ENCODE peak calls at places on chromosomes 3 and 15, in eight cellular contexts. One of them, this sample, is unnamed.

GRCh38 chr3:195219351-195220045 is 51.5 kb downstream of the XXYLT1 start:
- DNase-seq in left ventricle myocardium inferior: no peak
- DNase-seq in transverse colon: no peak
- DNase-seq in A673: no peak
- DNase-seq in CD8-positive, alpha-beta memory T cell: no peak
- DNase-seq in HepG2: no peak
- DNase-seq in aorta: peak; percentile 39
- DNase-seq in tibial nerve: no peak
- DNase-seq in this sample: no peak

GRCh38 chr3:64195786-64196185 is 29.5 kb downstream of the PRICKLE2 start:
- DNase-seq in aorta: no peak
- DNase-seq in tibial nerve: no peak
- DNase-seq in CD8-positive, alpha-beta memory T cell: no peak
- DNase-seq in left ventricle myocardium inferior: no peak
- DNase-seq in transverse colon: no peak
- DNase-seq in HepG2: no peak
- DNase-seq in A673: peak; percentile 26
- DNase-seq in this sample: no peak

GRCh38 chr15:31217566-31218270 is 108.9 kb upstream of the KLF13 start:
- DNase-seq in A673: no peak
- DNase-seq in left ventricle myocardium inferior: no peak
- DNase-seq in transverse colon: peak; percentile 11
- DNase-seq in HepG2: no peak
- DNase-seq in tibial nerve: no peak
- DNase-seq in aorta: no peak
- DNase-seq in CD8-positive, alpha-beta memory T cell: no peak
- DNase-seq in this sample: no peak

GRCh38 chr3:105878061-105878460 is 9.2 kb upstream of the CBLB start:
- DNase-seq in transverse colon: no peak
- DNase-seq in left ventricle myocardium inferior: no peak
- DNase-seq in HepG2: no peak
- DNase-seq in A673: no peak
- DNase-seq in tibial nerve: no peak
- DNase-seq in CD8-positive, alpha-beta memory T cell: no peak
- DNase-seq in aorta: no peak
- DNase-seq in this sample: no peak

GRCh38 chr3:99499235-99499798 is 139.1 kb upstream of the COL8A1 start:
- DNase-seq in left ventricle myocardium inferior: no peak
- DNase-seq in aorta: no peak
- DNase-seq in transverse colon: no peak
- DNase-seq in tibial nerve: peak; percentile 49
- DNase-seq in HepG2: peak; percentile 6
- DNase-seq in A673: peak; percentile 72
- DNase-seq in CD8-positive, alpha-beta memory T cell: no peak
- DNase-seq in this sample: peak; percentile 6

GRCh38 chr3:14561051-14561634 is 21.0 kb upstream of the GRIP2 start:
- DNase-seq in transverse colon: no peak
- DNase-seq in CD8-positive, alpha-beta memory T cell: no peak
- DNase-seq in aorta: no peak
- DNase-seq in left ventricle myocardium inferior: no peak
- DNase-seq in A673: no peak
- DNase-seq in HepG2: no peak
- DNase-seq in tibial nerve: no peak
- DNase-seq in this sample: no peak

GRCh38 chr3:87503901-87504498 is 227.6 kb upstream of the POU1F1 start:
- DNase-seq in transverse colon: peak; percentile 9
- DNase-seq in left ventricle myocardium inferior: no peak
- DNase-seq in A673: peak; percentile 89
- DNase-seq in tibial nerve: no peak
- DNase-seq in HepG2: peak; percentile 60
- DNase-seq in CD8-positive, alpha-beta memory T cell: no peak
- DNase-seq in aorta: no peak
- DNase-seq in this sample: peak; percentile 57

GRCh38 chr3:38543602-38544001 is 47.5 kb downstream of the EXOG start:
- DNase-seq in tibial nerve: no peak
- DNase-seq in A673: no peak
- DNase-seq in HepG2: no peak
- DNase-seq in CD8-positive, alpha-beta memory T cell: no peak
- DNase-seq in aorta: no peak
- DNase-seq in transverse colon: no peak
- DNase-seq in left ventricle myocardium inferior: peak; percentile 84
- DNase-seq in this sample: no peak

GRCh38 chr3:177286034-177286433 is 88.8 kb upstream of the TBL1XR1 start:
- DNase-seq in left ventricle myocardium inferior: no peak
- DNase-seq in tibial nerve: no peak
- DNase-seq in CD8-positive, alpha-beta memory T cell: no peak
- DNase-seq in HepG2: peak; percentile 91
- DNase-seq in A673: no peak
- DNase-seq in transverse colon: no peak
- DNase-seq in aorta: peak; percentile 13
- DNase-seq in this sample: peak; percentile 68

GRCh38 chr15:77034620-77035467 is 36.1 kb downstream of the TSPAN3 start:
- DNase-seq in left ventricle myocardium inferior: no peak
- DNase-seq in transverse colon: peak; percentile 61
- DNase-seq in aorta: peak; percentile 84
- DNase-seq in A673: peak; percentile 60
- DNase-seq in tibial nerve: no peak
- DNase-seq in HepG2: no peak
- DNase-seq in CD8-positive, alpha-beta memory T cell: peak; percentile 31
- DNase-seq in this sample: no peak

GRCh38 chr3:89762360-89762759 is 654.9 kb downstream of the EPHA3 start:
- DNase-seq in A673: no peak
- DNase-seq in CD8-positive, alpha-beta memory T cell: no peak
- DNase-seq in left ventricle myocardium inferior: no peak
- DNase-seq in tibial nerve: no peak
- DNase-seq in aorta: no peak
- DNase-seq in transverse colon: no peak
- DNase-seq in HepG2: no peak
- DNase-seq in this sample: no peak

GRCh38 chr3:5213574-5213966 is 26.1 kb downstream of the EDEM1 start:
- DNase-seq in HepG2: no peak
- DNase-seq in aorta: no peak
- DNase-seq in CD8-positive, alpha-beta memory T cell: no peak
- DNase-seq in left ventricle myocardium inferior: no peak
- DNase-seq in transverse colon: no peak
- DNase-seq in A673: no peak
- DNase-seq in tibial nerve: no peak
- DNase-seq in this sample: no peak

GRCh38 chr15:34892963-34893591 is 76.5 kb downstream of the AQR start:
- DNase-seq in tibial nerve: no peak
- DNase-seq in left ventricle myocardium inferior: no peak
- DNase-seq in CD8-positive, alpha-beta memory T cell: no peak
- DNase-seq in HepG2: no peak
- DNase-seq in A673: no peak
- DNase-seq in aorta: no peak
- DNase-seq in transverse colon: no peak
- DNase-seq in this sample: no peak

GRCh38 chr3:14177580-14178246 is 688 bp downstream of the XPC start:
- DNase-seq in aorta: no peak
- DNase-seq in tibial nerve: peak; percentile 38
- DNase-seq in CD8-positive, alpha-beta memory T cell: no peak
- DNase-seq in transverse colon: no peak
- DNase-seq in A673: no peak
- DNase-seq in HepG2: peak; percentile 15
- DNase-seq in left ventricle myocardium inferior: no peak
- DNase-seq in this sample: no peak

GRCh38 chr15:45454825-45455224 is 67.7 kb downstream of the SLC30A4 start:
- DNase-seq in left ventricle myocardium inferior: peak; percentile 49
- DNase-seq in CD8-positive, alpha-beta memory T cell: peak; percentile 74
- DNase-seq in transverse colon: peak; percentile 80
- DNase-seq in aorta: no peak
- DNase-seq in HepG2: no peak
- DNase-seq in A673: peak; percentile 56
- DNase-seq in tibial nerve: peak; percentile 66
- DNase-seq in this sample: peak; percentile 56

GRCh38 chr3:14210843-14211594 is 32.4 kb downstream of the LSM3 start:
- DNase-seq in left ventricle myocardium inferior: no peak
- DNase-seq in aorta: no peak
- DNase-seq in transverse colon: no peak
- DNase-seq in tibial nerve: no peak
- DNase-seq in HepG2: no peak
- DNase-seq in A673: no peak
- DNase-seq in CD8-positive, alpha-beta memory T cell: no peak
- DNase-seq in this sample: no peak

GRCh38 chr3:170488802-170489201 is 70.1 kb downstream of the CLDN11 start:
- DNase-seq in HepG2: peak; percentile 89
- DNase-seq in transverse colon: no peak
- DNase-seq in A673: no peak
- DNase-seq in left ventricle myocardium inferior: no peak
- DNase-seq in tibial nerve: peak; percentile 61
- DNase-seq in aorta: no peak
- DNase-seq in CD8-positive, alpha-beta memory T cell: no peak
- DNase-seq in this sample: peak; percentile 14

GRCh38 chr3:179513867-179514266 is 48.9 kb upstream of the ACTL6A start:
- DNase-seq in CD8-positive, alpha-beta memory T cell: no peak
- DNase-seq in left ventricle myocardium inferior: no peak
- DNase-seq in transverse colon: no peak
- DNase-seq in HepG2: no peak
- DNase-seq in aorta: no peak
- DNase-seq in A673: no peak
- DNase-seq in tibial nerve: no peak
- DNase-seq in this sample: no peak

GRCh38 chr3:172103724-172104123 is 64.3 kb downstream of the FNDC3B start:
- DNase-seq in transverse colon: no peak
- DNase-seq in A673: no peak
- DNase-seq in HepG2: no peak
- DNase-seq in aorta: no peak
- DNase-seq in tibial nerve: no peak
- DNase-seq in left ventricle myocardium inferior: no peak
- DNase-seq in CD8-positive, alpha-beta memory T cell: no peak
- DNase-seq in this sample: no peak

GRCh38 chr15:57604502-57604901 is 12.8 kb downstream of the MYZAP start:
- DNase-seq in aorta: no peak
- DNase-seq in left ventricle myocardium inferior: no peak
- DNase-seq in A673: no peak
- DNase-seq in CD8-positive, alpha-beta memory T cell: no peak
- DNase-seq in HepG2: no peak
- DNase-seq in transverse colon: no peak
- DNase-seq in tibial nerve: no peak
- DNase-seq in this sample: no peak

GRCh38 chr3:187086831-187087230 is 52.5 kb downstream of the RPL39L start:
- DNase-seq in A673: no peak
- DNase-seq in CD8-positive, alpha-beta memory T cell: no peak
- DNase-seq in HepG2: peak; percentile 32
- DNase-seq in tibial nerve: no peak
- DNase-seq in aorta: no peak
- DNase-seq in left ventricle myocardium inferior: no peak
- DNase-seq in transverse colon: no peak
- DNase-seq in this sample: no peak

GRCh38 chr3:117589454-117589853 is 879.9 kb downstream of the TUSC7 start:
- DNase-seq in tibial nerve: no peak
- DNase-seq in transverse colon: no peak
- DNase-seq in CD8-positive, alpha-beta memory T cell: no peak
- DNase-seq in aorta: no peak
- DNase-seq in HepG2: no peak
- DNase-seq in A673: peak; percentile 62
- DNase-seq in left ventricle myocardium inferior: no peak
- DNase-seq in this sample: no peak

GRCh38 chr3:73625124-73625665 is 454 bp upstream of the PDZRN3 start:
- DNase-seq in tibial nerve: no peak
- DNase-seq in transverse colon: no peak
- DNase-seq in CD8-positive, alpha-beta memory T cell: no peak
- DNase-seq in left ventricle myocardium inferior: peak; percentile 54
- DNase-seq in aorta: no peak
- DNase-seq in A673: peak; percentile 1
- DNase-seq in HepG2: no peak
- DNase-seq in this sample: peak; percentile 48
- H3K4me3 ChIP-seq in tibial nerve: peak overlapping the region; percentile 67
- H3K4me3 ChIP-seq in transverse colon: peak overlapping the region; percentile 81
- H3K4me3 ChIP-seq in CD8-positive, alpha-beta memory T cell: no peak overlapping the region
- H3K4me3 ChIP-seq in left ventricle myocardium inferior: peak overlapping the region; percentile 78
- H3K4me3 ChIP-seq in aorta: peak overlapping the region; percentile 78
- H3K4me3 ChIP-seq in A673: peak overlapping the region; percentile 26
- H3K4me3 ChIP-seq in HepG2: no peak overlapping the region
- H3K4me3 ChIP-seq in this sample: peak overlapping the region; percentile 64

DNA sequence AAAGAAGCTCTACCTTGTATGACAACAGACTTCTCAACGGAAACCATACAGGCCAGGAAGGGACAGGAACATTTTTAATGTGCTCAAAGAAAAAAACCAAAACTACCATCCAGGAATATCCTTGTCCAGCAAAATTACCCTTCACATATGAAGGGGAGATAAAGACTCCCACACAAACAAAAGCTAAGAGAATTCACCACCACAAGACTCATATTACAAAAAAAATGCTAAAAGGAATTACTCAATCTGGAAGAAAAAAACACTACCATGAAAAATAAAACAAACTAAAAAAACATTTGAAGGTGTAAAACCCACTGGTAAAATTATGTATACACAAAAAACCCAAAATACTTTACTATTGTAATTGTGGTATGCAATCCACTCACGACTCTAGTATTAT is 57.2 kb downstream of the DLG1 start:
- DNase-seq in transverse colon: no peak
- DNase-seq in tibial nerve: no peak
- DNase-seq in CD8-positive, alpha-beta memory T cell: no peak
- DNase-seq in HepG2: no peak
- DNase-seq in left ventricle myocardium inferior: no peak
- DNase-seq in aorta: no peak
- DNase-seq in A673: no peak
- DNase-seq in this sample: no peak
- H3K9me3 ChIP-seq in transverse colon: peaks cover 29% of the 10 kb centered on the region
- H3K9me3 ChIP-seq in tibial nerve: no peaks in the 10 kb centered on the region
- H3K9me3 ChIP-seq in CD8-positive, alpha-beta memory T cell: peaks cover 14% of the 10 kb centered on the region
- H3K9me3 ChIP-seq in HepG2: peaks cover 20% of the 10 kb centered on the region
- H3K9me3 ChIP-seq in left ventricle myocardium inferior: peaks cover 51% of the 10 kb centered on the region
- H3K9me3 ChIP-seq in aorta: peaks cover 8% of the 10 kb centered on the region
- H3K9me3 ChIP-seq in A673: peaks cover 38% of the 10 kb centered on the region
- H3K9me3 ChIP-seq in this sample: no peaks in the 10 kb centered on the region

DNA sequence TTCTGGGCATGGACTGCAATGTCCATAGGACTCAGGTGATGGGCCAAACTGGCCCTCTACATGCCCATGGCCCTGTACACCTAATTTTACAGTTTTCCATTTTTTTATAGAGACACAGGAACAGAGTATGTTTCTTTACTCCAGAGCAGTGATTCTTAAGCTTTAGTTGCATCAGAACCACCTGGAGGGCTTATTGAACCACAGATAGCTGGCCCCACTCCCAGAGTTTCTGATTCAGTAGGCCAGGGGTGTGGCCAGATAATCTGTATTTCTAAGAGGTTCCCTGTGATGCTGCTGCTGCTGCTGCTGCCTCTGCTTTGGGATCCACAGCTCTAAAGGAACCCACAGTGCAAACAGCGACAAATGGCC is 5.1 kb downstream of the RBP1 start:
- DNase-seq in tibial nerve: peak; percentile 39
- DNase-seq in HepG2: no peak
- DNase-seq in left ventricle myocardium inferior: no peak
- DNase-seq in CD8-positive, alpha-beta memory T cell: no peak
- DNase-seq in A673: peak; percentile 88
- DNase-seq in aorta: no peak
- DNase-seq in transverse colon: peak; percentile 43
- DNase-seq in this sample: no peak
- H3K4me1 ChIP-seq in tibial nerve: peaks cover 29% of the 10 kb centered on the region
- H3K4me1 ChIP-seq in HepG2: peaks cover 43% of the 10 kb centered on the region
- H3K4me1 ChIP-seq in left ventricle myocardium inferior: peaks cover 66% of the 10 kb centered on the region
- H3K4me1 ChIP-seq in CD8-positive, alpha-beta memory T cell: no peaks in the 10 kb centered on the region
- H3K4me1 ChIP-seq in A673: peaks cover 56% of the 10 kb centered on the region
- H3K4me1 ChIP-seq in aorta: peaks cover 4% of the 10 kb centered on the region
- H3K4me1 ChIP-seq in transverse colon: no peaks in the 10 kb centered on the region
- H3K4me1 ChIP-seq in this sample: no peaks in the 10 kb centered on the region

GRCh38 chr3:24520941-24521305 is 26.3 kb upstream of the THRB start:
- DNase-seq in left ventricle myocardium inferior: no peak
- DNase-seq in A673: no peak
- DNase-seq in CD8-positive, alpha-beta memory T cell: no peak
- DNase-seq in tibial nerve: no peak
- DNase-seq in aorta: no peak
- DNase-seq in transverse colon: no peak
- DNase-seq in HepG2: peak; percentile 16
- DNase-seq in this sample: no peak
- H3K4me3 ChIP-seq in left ventricle myocardium inferior: peak overlapping the region; percentile 75
- H3K4me3 ChIP-seq in A673: peak overlapping the region; percentile 40
- H3K4me3 ChIP-seq in CD8-positive, alpha-beta memory T cell: no peak overlapping the region
- H3K4me3 ChIP-seq in tibial nerve: peak overlapping the region; percentile 68
- H3K4me3 ChIP-seq in aorta: no peak overlapping the region
- H3K4me3 ChIP-seq in transverse colon: peak overlapping the region; percentile 74
- H3K4me3 ChIP-seq in HepG2: peak overlapping the region; percentile 93
- H3K4me3 ChIP-seq in this sample: no peak overlapping the region